ENCODE peak calls at places on chromosomes 4 and X, in nine cellular contexts. W is HT-29, H is hippocampal formation, V is fibroblast of pulmonary artery, J is EH, E is NCI-H510A treated with DMSO at 0.1 percent for 48 hours, S is NCI-H1105, X is WTC11, B is H54. M is an unnamed sample.

GRCh38 chr4:83043801-83044407 is 8.9 kb downstream of the COPS4 start:
- DNase-seq in W (no peak), V (peak; percentile 51), E (no peak), H (no peak), S (no peak), X (no peak), J (peak; percentile 90), B (no peak), M (peak; percentile 42)

GRCh38 chr4:7389719-7390118 is 45.0 kb downstream of the PSAPL1 start:
- DNase-seq in S (no peak), J (no peak), V (no peak), W (no peak), H (no peak), E (no peak), X (no peak), B (no peak), M (no peak)

GRCh38 chr4:140150886-140151699 is 2.9 kb downstream of the MAML3 start:
- DNase-seq in H (peak; percentile 83), X (peak; percentile 79), J (peak; percentile 91), B (peak; percentile 42), E (peak; percentile 87), W (peak; percentile 95), S (peak; percentile 83), V (peak; percentile 98), M (peak; percentile 95)

GRCh38 chrX:47579537-47579936 is 2.7 kb upstream of the TIMP1 start:
- DNase-seq in V (peak; percentile 83), J (peak; percentile 72), W (no peak), S (no peak), E (no peak), H (no peak), B (no peak), X (no peak), M (peak; percentile 91)

GRCh38 chr4:153467154-153467896 is 1.2 kb downstream of the TMEM131L start:
- DNase-seq in W (peak; percentile 86), S (peak; percentile 80), E (peak; percentile 72), V (no peak), H (no peak), X (peak; percentile 71), B (peak; percentile 12), J (no peak), M (peak; percentile 19)

GRCh38 chr4:102438873-102439614 is 62.1 kb upstream of the NFKB1 start:
- DNase-seq in V (peak; percentile 99), B (no peak), J (peak; percentile 92), H (peak; percentile 63), X (no peak), W (no peak), E (no peak), S (peak; percentile 17), M (peak; percentile 98)

GRCh38 chrX:150873616-150874015 is 24.9 kb downstream of the CD99L2 start:
- DNase-seq in B (no peak), V (peak; percentile 25), H (no peak), J (peak; percentile 33), X (no peak), E (peak; percentile 57), S (no peak), W (no peak), M (no peak)

GRCh38 chr4:139768913-139769312 is 103.3 kb downstream of the MGST2 start:
- DNase-seq in H (no peak), V (no peak), J (peak; percentile 13), B (peak; percentile 6), S (no peak), W (no peak), E (no peak), X (no peak), M (no peak)

GRCh38 chr4:14301993-14302392 is 674.5 kb upstream of the BOD1L1 start:
- DNase-seq in S (no peak), X (no peak), J (no peak), V (no peak), H (no peak), B (no peak), E (no peak), W (no peak), M (no peak)

GRCh38 chr4:80322716-80323115 is 12.8 kb upstream of the CFAP299 start:
- DNase-seq in W (peak; percentile 45), E (no peak), H (no peak), X (no peak), S (peak; percentile 0), J (peak; percentile 72), V (peak; percentile 69), B (no peak), M (peak; percentile 57)

GRCh38 chr4:40419231-40419912 is 84.2 kb downstream of the CHRNA9 start:
- DNase-seq in J (no peak), H (no peak), W (no peak), X (no peak), S (no peak), E (no peak), B (no peak), V (no peak), M (no peak)

GRCh38 chr4:61468091-61468720 is 268.1 kb downstream of the ADGRL3 start:
- DNase-seq in B (no peak), W (peak; percentile 79), J (no peak), V (peak; percentile 45), X (no peak), E (no peak), H (no peak), S (no peak), M (peak; percentile 73)

GRCh38 chrX:1581132-1581531 is 10.3 kb upstream of the AKAP17A start:
- DNase-seq in H (no peak), S (peak; percentile 2), E (peak; percentile 2), B (no peak), W (peak; percentile 65), J (peak; percentile 68), V (peak; percentile 64), X (peak; percentile 75), M (peak; percentile 40)

GRCh38 chr4:165131247-165131832 is 18.7 kb upstream of the TMEM192 start:
- DNase-seq in S (peak; percentile 24), J (peak; percentile 59), E (peak; percentile 36), H (peak; percentile 42), X (peak; percentile 86), V (peak; percentile 75), B (peak; percentile 30), W (peak; percentile 69), M (peak; percentile 67)

GRCh38 chr4:6961496-6962210 is 52.0 kb downstream of the TBC1D14 start:
- DNase-seq in S (no peak), X (no peak), B (no peak), H (no peak), J (no peak), V (no peak), W (no peak), E (no peak), M (no peak)

GRCh38 chrX:43631841-43632240 is 24.3 kb upstream of the MAOA start:
- DNase-seq in J (no peak), V (no peak), B (no peak), H (no peak), E (no peak), X (no peak), S (no peak), W (no peak), M (no peak)

GRCh38 chr4:2313366-2313765 is 51.5 kb upstream of the MXD4 start:
- DNase-seq in S (no peak), X (no peak), V (no peak), W (no peak), B (no peak), E (no peak), H (no peak), J (no peak), M (no peak)

GRCh38 chr4:8115203-8115520 is 43.5 kb downstream of the ABLIM2 start:
- DNase-seq in V (no peak), W (no peak), H (no peak), E (no peak), B (no peak), X (no peak), S (no peak), J (no peak), M (no peak)

GRCh38 chr4:167555338-167556022 is 321.2 kb upstream of the SPOCK3 start:
- DNase-seq in X (no peak), H (no peak), S (no peak), E (peak; percentile 15), J (no peak), B (no peak), V (peak; percentile 41), W (peak; percentile 1), M (no peak)

GRCh38 chr4:147823135-147823534 is 91.2 kb downstream of the ARHGAP10 start:
- DNase-seq in V (peak; percentile 41), E (no peak), S (no peak), B (no peak), W (no peak), J (no peak), X (no peak), H (no peak), M (peak; percentile 60)

GRCh38 chrX:17547658-17548057 is 172.7 kb downstream of the NHS start:
- DNase-seq in V (peak; percentile 83), B (peak; percentile 17), S (peak; percentile 28), J (peak; percentile 82), H (no peak), X (no peak), W (peak; percentile 94), E (peak; percentile 68), M (peak; percentile 55)

GRCh38 chrX:141791856-141792255 is 46.3 kb upstream of the MAGEC3 start:
- DNase-seq in V (peak; percentile 7), X (no peak), E (no peak), B (no peak), H (no peak), W (no peak), J (no peak), S (no peak), M (no peak)

GRCh38 chrX:154539077-154539476 is 7.6 kb downstream of the G6PD start:
- DNase-seq in E (no peak), X (no peak), B (no peak), V (no peak), J (no peak), W (no peak), S (no peak), H (peak; percentile 8), M (no peak)

GRCh38 chr4:107423677-107424405 is 296.2 kb downstream of the PAPSS1 start:
- DNase-seq in S (no peak), E (no peak), B (no peak), W (peak; percentile 8), X (no peak), H (no peak), V (peak; percentile 8), J (no peak), M (no peak)

GRCh38 chrX:151923648-151924047 is 11.0 kb downstream of the MAGEA4 start:
- DNase-seq in W (no peak), B (no peak), S (no peak), X (no peak), J (no peak), E (no peak), V (no peak), H (no peak), M (no peak)

GRCh38 chrX:92249125-92249524 is 469.9 kb downstream of the PCDH11X start:
- DNase-seq in J (no peak), B (no peak), H (no peak), W (no peak), V (no peak), S (no peak), E (no peak), X (no peak), M (no peak)

GRCh38 chrX:112512509-112512908 is 167.2 kb downstream of the LHFPL1 start:
- DNase-seq in S (no peak), J (no peak), H (no peak), V (no peak), W (peak; percentile 9), X (peak; percentile 16), E (no peak), B (no peak), M (no peak)

GRCh38 chrX:23765449-23765848 is 17.5 kb upstream of the SAT1 start:
- DNase-seq in H (no peak), S (no peak), V (no peak), J (peak; percentile 30), W (no peak), E (no peak), B (no peak), X (no peak), M (no peak)